ENCODE peak calls at places on chromosome 3, in eight cellular contexts. R is GM23338, D is HCT116, Y is SK-N-SH, S is GM12878, X is Panc1, F is K562, Q is HepG2. O is an unnamed sample.
A peak's percentile ranks its signal among the peaks of the same experiment; 100 is the strongest.

GRCh38 chr3:69102384-69102783 is 17.6 kb downstream of the ARL6IP5 start:
- DNase-seq in F (no peak), Q (no peak), Y (no peak), S (no peak), X (no peak), D (no peak), R (no peak), O (no peak)

GRCh38 chr3:70919091-70919490 is 606.7 kb upstream of the MDFIC2 start:
- DNase-seq in Q (no peak), R (no peak), D (no peak), S (no peak), X (no peak), Y (no peak), F (no peak), O (no peak)

GRCh38 chr3:159821148-159821547 is 167.5 kb upstream of the IL12A start:
- DNase-seq in Y (no peak), F (no peak), D (no peak), Q (no peak), S (no peak), X (no peak), R (no peak), O (no peak)

GRCh38 chr3:146160964-146161724 is at the start of gene PLOD2:
- DNase-seq in F (peak; percentile 9), Q (peak; percentile 92), Y (peak; percentile 54), D (peak; percentile 35), R (peak; percentile 86), S (no peak), X (no peak), O (no peak)

GRCh38 chr3:143121240-143122088 is 1.9 kb downstream of the CHST2 start:
- DNase-seq in Q (no peak), X (no peak), S (no peak), Y (peak; percentile 60), R (peak; percentile 81), F (no peak), D (no peak), O (peak; percentile 45)

GRCh38 chr3:139299261-139300132 is 44.3 kb upstream of the MRPS22 start:
- DNase-seq in F (peak; percentile 94), S (no peak), Q (peak; percentile 88), Y (no peak), X (no peak), R (peak; percentile 28), D (peak; percentile 95), O (no peak)

GRCh38 chr3:42511196-42511595 is 8.8 kb downstream of the VIPR1 start:
- DNase-seq in Q (no peak), Y (no peak), X (no peak), F (no peak), D (no peak), S (no peak), R (no peak), O (no peak)

GRCh38 chr3:43996379-43997301 is 245.0 kb upstream of the TOPAZ1 start:
- DNase-seq in D (no peak), Y (no peak), R (peak; percentile 76), X (no peak), S (no peak), F (no peak), Q (no peak), O (no peak)

GRCh38 chr3:190701096-190701532 is 161.4 kb downstream of the GMNC start:
- DNase-seq in Q (peak; percentile 91), Y (no peak), R (peak; percentile 66), D (peak; percentile 51), F (no peak), X (peak; percentile 43), S (no peak), O (peak; percentile 23)

GRCh38 chr3:151327571-151328198 is 1.7 kb downstream of the P2RY13 start:
- DNase-seq in S (no peak), R (peak; percentile 51), D (no peak), F (no peak), X (no peak), Y (peak; percentile 7), Q (no peak), O (no peak)

GRCh38 chr3:14949126-14949525 is 1.7 kb downstream of the NR2C2 start:
- DNase-seq in Q (no peak), D (no peak), X (no peak), S (no peak), F (no peak), R (peak; percentile 46), Y (no peak), O (no peak)

GRCh38 chr3:46811615-46812236 is 51.5 kb downstream of the MYL3 start:
- DNase-seq in F (peak; percentile 55), X (no peak), R (peak; percentile 91), Q (no peak), S (no peak), D (no peak), Y (peak; percentile 37), O (no peak)

GRCh38 chr3:73026111-73026510 is 29.5 kb downstream of the PPP4R2 start:
- DNase-seq in S (no peak), D (no peak), X (no peak), Y (no peak), Q (peak; percentile 21), R (no peak), F (no peak), O (no peak)

GRCh38 chr3:169772530-169772950 is 656 bp upstream of the MYNN start:
- DNase-seq in Q (peak; percentile 78), X (peak; percentile 80), R (peak; percentile 79), F (peak; percentile 61), S (peak; percentile 59), Y (peak; percentile 78), D (peak; percentile 75), O (peak; percentile 47)

GRCh38 chr3:141828487-141829284 is 47.8 kb upstream of the ATP1B3 start:
- DNase-seq in Q (no peak), D (no peak), Y (no peak), X (no peak), F (no peak), S (no peak), R (no peak), O (peak; percentile 14)

GRCh38 chr3:146326875-146327543 is 76.1 kb upstream of the PLSCR4 start:
- DNase-seq in X (peak; percentile 25), R (peak; percentile 40), D (peak; percentile 35), F (no peak), S (no peak), Y (peak; percentile 1), Q (peak; percentile 46), O (no peak)

DNA sequence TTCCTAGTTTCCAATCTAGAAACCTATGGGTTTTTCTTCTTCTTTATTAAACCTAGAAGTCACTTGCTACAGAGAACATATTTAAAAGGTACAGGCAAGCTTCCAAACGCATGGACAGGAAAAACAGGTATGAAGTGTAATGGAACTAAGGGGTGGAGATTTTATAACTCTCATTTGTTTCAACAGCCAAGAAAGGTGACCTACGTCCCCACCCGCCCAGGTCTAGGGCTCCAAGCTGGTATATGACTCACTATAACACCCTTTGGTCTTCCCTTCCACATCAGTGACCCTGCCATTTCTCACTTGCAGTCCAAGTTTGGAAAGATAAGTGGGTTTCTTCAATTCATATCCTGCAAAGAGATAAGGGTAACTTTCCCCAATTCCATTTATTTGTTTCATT is 6.0 kb upstream of the LIPH start:
- DNase-seq in S (no peak), F (peak; percentile 67), Q (peak; percentile 33), D (peak; percentile 84), Y (no peak), R (no peak), X (no peak), O (no peak)
- H3K4me3 ChIP-seq in S (no peak overlapping the region), F (no peak overlapping the region), Q (no peak overlapping the region), D (no peak overlapping the region), Y (no peak overlapping the region), R (peak overlapping the region; percentile 3), X (no peak overlapping the region), O (no peak overlapping the region)

GRCh38 chr3:196096382-196096953 is 14.6 kb upstream of the TFRC start:
- DNase-seq in D (no peak), Q (no peak), S (peak; percentile 87), F (no peak), X (no peak), Y (no peak), R (no peak), O (peak; percentile 83)

GRCh38 chr3:196098365-196098764 is 16.5 kb upstream of the TFRC start:
- DNase-seq in S (no peak), R (no peak), X (no peak), Y (no peak), Q (no peak), D (no peak), F (no peak), O (no peak)

GRCh38 chr3:196097373-196098154 is 15.7 kb upstream of the TFRC start:
- DNase-seq in Q (no peak), Y (no peak), X (no peak), F (no peak), R (no peak), S (no peak), D (no peak), O (no peak)

DNA sequence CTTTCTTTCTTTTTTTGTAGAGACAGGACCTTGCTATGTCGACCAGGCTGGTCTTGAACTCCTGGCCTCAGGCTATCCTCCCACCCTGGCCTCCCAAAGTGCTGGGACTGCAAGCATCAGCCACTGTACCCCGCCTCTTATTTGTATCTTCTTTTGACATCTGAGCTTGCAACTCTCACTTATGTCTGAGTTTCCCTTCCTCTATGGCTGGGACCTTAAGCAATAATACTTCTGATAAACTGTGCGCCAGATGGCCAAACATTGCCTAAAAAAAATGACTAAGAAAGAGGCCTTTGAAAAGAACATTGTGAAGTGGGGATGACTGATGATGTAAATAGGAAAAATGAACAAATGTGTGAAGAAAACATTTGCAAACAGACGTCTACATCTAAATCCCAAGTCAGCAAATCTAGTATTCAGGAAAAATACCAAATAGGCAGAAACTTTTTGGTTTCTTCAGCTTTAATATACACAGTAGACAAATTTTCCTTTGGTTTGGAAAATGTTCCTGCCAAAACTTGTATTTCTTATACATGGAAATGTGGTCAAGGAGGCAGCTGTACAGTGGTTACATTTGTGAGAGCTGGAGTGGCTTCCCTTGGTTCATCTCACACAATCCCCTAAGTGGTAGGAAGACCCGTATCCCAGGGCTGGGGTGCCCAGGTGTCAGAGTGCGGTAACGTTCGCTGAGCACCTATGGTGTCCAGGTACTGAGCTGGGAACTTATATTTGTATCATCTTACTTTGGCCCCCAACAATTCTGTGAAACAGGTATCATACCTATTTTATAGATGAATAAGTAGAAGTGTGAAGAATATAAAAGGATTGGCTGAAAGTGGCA is 11.6 kb upstream of the TFRC start:
- DNase-seq in F (no peak), Y (no peak), R (no peak), X (no peak), S (no peak), Q (no peak), D (no peak), O (peak; percentile 85)
- TF ChIP-seq POLR2AphosphoS5 in F (no peak), Y (no peak), R (no peak), X (no peak), S (no peak), Q (no peak), D (no peak), O (peak; percentile 33)

GRCh38 chr3:197394464-197395321 is 96.3 kb upstream of the DLG1 start:
- DNase-seq in Q (no peak), Y (peak; percentile 19), R (no peak), S (peak; percentile 96), D (peak; percentile 78), F (peak; percentile 54), X (peak; percentile 92), O (no peak)
- TF ChIP-seq REST in Q (no peak), Y (no peak), R (no peak), S (no peak), D (no peak), F (no peak), X (no peak), O (no peak)

DNA sequence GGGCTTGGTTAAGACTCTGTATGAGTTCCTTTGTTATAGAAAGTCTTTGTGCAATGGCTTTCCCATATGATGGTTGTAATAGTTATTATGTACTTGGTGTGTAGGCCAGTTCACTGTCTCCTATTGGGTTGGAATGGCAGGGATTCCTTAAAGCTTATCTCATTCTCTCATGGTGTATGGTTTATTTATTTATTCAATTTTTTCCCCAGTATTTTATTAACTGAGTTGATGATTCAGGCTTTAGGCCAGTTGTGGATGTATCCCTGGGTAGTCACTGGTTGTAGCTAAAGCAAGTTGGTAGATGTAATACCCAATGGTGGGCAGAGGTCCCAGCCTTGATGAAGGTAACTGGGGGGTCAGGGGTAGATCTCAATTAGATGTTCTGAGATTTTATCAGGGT is 349.4 kb downstream of the DOCK3 start:
- DNase-seq in Y (no peak), S (no peak), Q (no peak), X (no peak), D (no peak), F (no peak), R (no peak), O (no peak)
- H3K4me3 ChIP-seq in Y (no peak overlapping the region), S (no peak overlapping the region), Q (no peak overlapping the region), X (no peak overlapping the region), D (no peak overlapping the region), F (no peak overlapping the region), R (no peak overlapping the region), O (no peak overlapping the region)

O was measured in HL-60.